ENCODE peak calls at places on chromosome 2, in four cellular contexts. E is SHP77, R is neuronal stem cell, Q is bronchial epithelial cell. W is an unnamed sample.

GRCh38 chr2:241741016-241741415 is 6.6 kb downstream of the D2HGDH start:
- DNase-seq in E (no peak), R (no peak), Q (peak), W (no peak)

GRCh38 chr2:23322813-23323212 is 62.2 kb upstream of the KLHL29 start:
- DNase-seq in E (no peak), R (no peak), Q (no peak), W (no peak)

GRCh38 chr2:197871780-197872456 is 67.5 kb downstream of the PLCL1 start:
- DNase-seq in E (no peak), R (no peak), Q (no peak), W (no peak)

GRCh38 chr2:1728821-1729220 is 15.5 kb downstream of the PXDN start:
- DNase-seq in E (peak), R (no peak), Q (peak), W (no peak)

GRCh38 chr2:150872919-150873772 is 385.7 kb upstream of the RND3 start:
- DNase-seq in E (no peak), R (no peak), Q (no peak), W (no peak)

GRCh38 chr2:64230540-64230939 is 86.3 kb upstream of the PELI1 start:
- DNase-seq in E (no peak), R (no peak), Q (no peak), W (no peak)

GRCh38 chr2:85769236-85769986 is 15.6 kb downstream of the ATOH8 start:
- DNase-seq in E (peak), R (no peak), Q (no peak), W (no peak)

GRCh38 chr2:233563663-233564430 is 2.7 kb downstream of the USP40 start:
- DNase-seq in E (no peak), R (no peak), Q (no peak), W (no peak)

GRCh38 chr2:235864746-235865535 is 303.2 kb downstream of the GBX2 start:
- DNase-seq in E (no peak), R (no peak), Q (no peak), W (no peak)

GRCh38 chr2:116435648-116436047 is 1378.8 kb upstream of the DDX18 start:
- DNase-seq in E (no peak), R (no peak), Q (no peak), W (no peak)

GRCh38 chr2:59413751-59414570 is 1139.5 kb downstream of the BCL11A start:
- DNase-seq in E (peak), R (no peak), Q (no peak), W (no peak)

GRCh38 chr2:111200333-111200879 is 79.7 kb downstream of the BCL2L11 start:
- DNase-seq in E (peak), R (no peak), Q (no peak), W (no peak)

GRCh38 chr2:206647985-206648384 is 5.7 kb downstream of the FAM237A start:
- DNase-seq in E (no peak), R (no peak), Q (no peak), W (no peak)

GRCh38 chr2:181915096-181915495 is 23.6 kb downstream of the ITPRID2 start:
- DNase-seq in E (no peak), R (no peak), Q (no peak), W (no peak)

GRCh38 chr2:23617167-23617787 is 232.3 kb downstream of the KLHL29 start:
- DNase-seq in E (no peak), R (no peak), Q (no peak), W (peak)

GRCh38 chr2:5742126-5742525 is 49.9 kb downstream of the SOX11 start:
- DNase-seq in E (no peak), R (no peak), Q (no peak), W (no peak)

GRCh38 chr2:234392230-234392629 is 104.7 kb downstream of the ARL4C start:
- DNase-seq in E (no peak), R (no peak), Q (no peak), W (no peak)

GRCh38 chr2:110904410-110905148 is 172.2 kb downstream of the ACOXL start:
- DNase-seq in E (no peak), R (no peak), Q (no peak), W (no peak)

GRCh38 chr2:44805391-44805790 is 136.1 kb upstream of the SIX3 start:
- DNase-seq in E (no peak), R (no peak), Q (no peak), W (no peak)

GRCh38 chr2:207408086-207408794 is 121.5 kb upstream of the CREB1 start:
- DNase-seq in E (peak), R (no peak), Q (peak), W (peak)

GRCh38 chr2:16853088-16853487 is 187.5 kb upstream of the CYRIA start:
- DNase-seq in E (no peak), R (no peak), Q (peak), W (no peak)

GRCh38 chr2:166651080-166651675 is 157.1 kb upstream of the SCN7A start:
- DNase-seq in E (no peak), R (no peak), Q (peak), W (no peak)

GRCh38 chr2:239819091-239819973 is 205.8 kb downstream of the NDUFA10 start:
- DNase-seq in E (no peak), R (no peak), Q (no peak), W (no peak)

GRCh38 chr2:69937968-69938367 is 23.1 kb downstream of the MXD1 start:
- DNase-seq in E (no peak), R (no peak), Q (no peak), W (no peak)

GRCh38 chr2:101831351-101831865 is 133.9 kb downstream of the MAP4K4 start:
- DNase-seq in E (peak), R (peak), Q (peak), W (no peak)

GRCh38 chr2:184369307-184369706 is 229.0 kb upstream of the ZNF804A start:
- DNase-seq in E (no peak), R (no peak), Q (no peak), W (no peak)

GRCh38 chr2:165778653-165779451 is 15.2 kb downstream of the GALNT3 start:
- DNase-seq in E (no peak), R (no peak), Q (no peak), W (no peak)

GRCh38 chr2:95017836-95018235 is 7.7 kb upstream of the MAL start:
- DNase-seq in E (no peak), R (no peak), Q (no peak), W (no peak)

GRCh38 chr2:4272261-4272858 is 569.0 kb downstream of the DCDC2C start:
- DNase-seq in E (peak), R (no peak), Q (no peak), W (no peak)

GRCh38 chr2:30259827-30260679 is 28.7 kb downstream of the LBH start:
- DNase-seq in E (no peak), R (no peak), Q (no peak), W (no peak)

GRCh38 chr2:137096693-137097092 is 331.3 kb downstream of the THSD7B start:
- DNase-seq in E (no peak), R (no peak), Q (peak), W (no peak)

GRCh38 chr2:71282493-71282892 is 49.1 kb upstream of the ZNF638 start:
- DNase-seq in E (peak), R (no peak), Q (peak), W (no peak)

GRCh38 chr2:187382131-187382530 is 65.9 kb downstream of the CALCRL start:
- DNase-seq in E (no peak), R (no peak), Q (no peak), W (no peak)

GRCh38 chr2:219198974-219199373 is 7.6 kb upstream of the ZFAND2B start:
- DNase-seq in E (no peak), R (no peak), Q (no peak), W (no peak)

W was measured in skeletal muscle cell.